ENCODE peak calls at places on chromosomes 16 and 17, in eight cellular contexts. W is mucosa of gallbladder, Z is adipocyte, S is stomach, F is endothelial cell of umbilical vein, V is GM19239, E is left lung, U is caudate nucleus. K is an unnamed sample.

GRCh38 chr16:84687715-84688114 is 12.1 kb upstream of the USP10 start:
- DNase-seq in W (no peak), Z (peak), S (no peak), F (peak), V (peak), E (no peak), U (no peak), K (peak)

GRCh38 chr17:80195671-80196529 is 24.2 kb downstream of the SGSH start:
- DNase-seq in W (no peak), Z (peak), S (no peak), F (peak), V (peak), E (peak), U (no peak), K (peak)

GRCh38 chr16:2949705-2950399 is 14.2 kb upstream of the KREMEN2 start:
- DNase-seq in W (no peak), Z (no peak), S (no peak), F (no peak), V (no peak), E (no peak), U (no peak), K (no peak)

GRCh38 chr17:30278032-30278431 is 13.7 kb downstream of the BLMH start:
- DNase-seq in W (no peak), Z (peak), S (peak), F (peak), V (no peak), E (no peak), U (no peak), K (no peak)

GRCh38 chr17:81322271-81323082 is 27.4 kb upstream of the SLC38A10 start:
- DNase-seq in W (no peak), Z (peak), S (no peak), F (no peak), V (peak), E (peak), U (no peak), K (peak)

GRCh38 chr17:72850410-72850809 is 242.1 kb downstream of the SLC39A11 start:
- DNase-seq in W (no peak), Z (peak), S (no peak), F (no peak), V (no peak), E (no peak), U (no peak), K (no peak)

GRCh38 chr16:11418506-11418905 is 73.2 kb downstream of the RMI2 start:
- DNase-seq in W (no peak), Z (no peak), S (no peak), F (no peak), V (no peak), E (no peak), U (no peak), K (no peak)

GRCh38 chr16:49492896-49493620 is 119.5 kb downstream of the C16orf78 start:
- DNase-seq in W (no peak), Z (no peak), S (no peak), F (no peak), V (no peak), E (no peak), U (no peak), K (no peak)

GRCh38 chr16:23365602-23366240 is 63.6 kb downstream of the SCNN1B start:
- DNase-seq in W (no peak), Z (no peak), S (no peak), F (peak), V (no peak), E (no peak), U (no peak), K (no peak)

GRCh38 chr17:41060052-41060604 is at the start of gene KRTAP2-3:
- DNase-seq in W (no peak), Z (peak), S (no peak), F (no peak), V (no peak), E (no peak), U (no peak), K (no peak)

GRCh38 chr16:68299571-68300453 is 10.9 kb downstream of the SLC7A6OS start:
- DNase-seq in W (no peak), Z (no peak), S (no peak), F (no peak), V (no peak), E (no peak), U (no peak), K (no peak)

GRCh38 chr16:67843343-67843765 is 1.2 kb downstream of the THAP11 start:
- DNase-seq in W (no peak), Z (peak), S (no peak), F (no peak), V (no peak), E (no peak), U (no peak), K (no peak)

GRCh38 chr17:1153795-1154546 is 25.8 kb downstream of the ABR start:
- DNase-seq in W (peak), Z (peak), S (no peak), F (no peak), V (no peak), E (no peak), U (peak), K (no peak)

GRCh38 chr16:27922433-27922832 is 141.1 kb downstream of the GSG1L start:
- DNase-seq in W (no peak), Z (no peak), S (no peak), F (no peak), V (no peak), E (no peak), U (no peak), K (no peak)

GRCh38 chr17:57608369-57609124 is 136.6 kb downstream of the CCDC182 start:
- DNase-seq in W (no peak), Z (no peak), S (no peak), F (no peak), V (no peak), E (no peak), U (no peak), K (no peak)

GRCh38 chr17:61002316-61002736 is 324.7 kb downstream of the BCAS3 start:
- DNase-seq in W (no peak), Z (peak), S (no peak), F (peak), V (no peak), E (no peak), U (no peak), K (no peak)

GRCh38 chr17:41404024-41404651 is 6.7 kb upstream of the KRT31 start:
- DNase-seq in W (no peak), Z (peak), S (no peak), F (peak), V (no peak), E (no peak), U (no peak), K (no peak)

GRCh38 chr16:15403392-15403995 is 7.9 kb downstream of the MPV17L start:
- DNase-seq in W (no peak), Z (no peak), S (no peak), F (no peak), V (no peak), E (no peak), U (no peak), K (no peak)

GRCh38 chr17:7027335-7027734 is 4.5 kb downstream of the BCL6B start:
- DNase-seq in W (no peak), Z (no peak), S (no peak), F (no peak), V (no peak), E (no peak), U (no peak), K (no peak)

GRCh38 chr16:86357303-86357702 is 153.0 kb upstream of the FOXF1 start:
- DNase-seq in W (no peak), Z (no peak), S (no peak), F (no peak), V (no peak), E (no peak), U (no peak), K (no peak)

GRCh38 chr16:50611332-50611934 is 63.2 kb downstream of the NKD1 start:
- DNase-seq in W (no peak), Z (no peak), S (no peak), F (peak), V (no peak), E (no peak), U (no peak), K (no peak)

GRCh38 chr16:23351360-23351759 is 49.3 kb downstream of the SCNN1B start:
- DNase-seq in W (no peak), Z (no peak), S (no peak), F (no peak), V (no peak), E (no peak), U (no peak), K (no peak)

GRCh38 chr17:34981538-34982241 is 1.4 kb downstream of the LIG3 start:
- DNase-seq in W (no peak), Z (peak), S (no peak), F (peak), V (no peak), E (no peak), U (no peak), K (no peak)

GRCh38 chr16:74611721-74612120 is 4.8 kb upstream of the GLG1 start:
- DNase-seq in W (no peak), Z (peak), S (no peak), F (no peak), V (no peak), E (no peak), U (no peak), K (no peak)

GRCh38 chr17:51435641-51436091 is 175.3 kb downstream of the UTP18 start:
- DNase-seq in W (peak), Z (no peak), S (peak), F (peak), V (no peak), E (no peak), U (peak), K (peak)

GRCh38 chr17:63785556-63785955 is 11.6 kb downstream of the DDX42 start:
- DNase-seq in W (no peak), Z (peak), S (no peak), F (peak), V (no peak), E (no peak), U (no peak), K (no peak)

K was measured in GM13976.